ENCODE peak calls at places on chromosome 13, in four cellular contexts. U is nucleus accumbens; N is activated T-cell treated with anti-CD3 and anti-CD28 coated beads, Interleukin-2, amount 50 U/mL, for 1 hour; P is anterior cingulate cortex. X is an unnamed sample.

GRCh38 chr13:60583911-60584753 is 187.1 kb downstream of the TDRD3 start:
- DNase-seq in U (no peak), N (no peak), P (no peak), X (peak; percentile 47)

GRCh38 chr13:82698383-82698782 is 1183.9 kb downstream of the SLITRK1 start:
- DNase-seq in U (no peak), N (no peak), P (no peak), X (no peak)

GRCh38 chr13:59728896-59729545 is 434.7 kb downstream of the DIAPH3 start:
- DNase-seq in N (no peak), P (no peak), U (no peak), X (no peak)

GRCh38 chr13:30107536-30108136 is 199.7 kb downstream of the KATNAL1 start:
- DNase-seq in P (no peak), N (no peak), U (no peak), X (no peak)

GRCh38 chr13:113129921-113130750 is 7.5 kb downstream of the F10 start:
- DNase-seq in U (no peak), N (no peak), P (no peak), X (no peak)

GRCh38 chr13:51793570-51794273 is 10.2 kb downstream of the DHRS12 start:
- DNase-seq in N (no peak), U (no peak), P (no peak), X (no peak)

GRCh38 chr13:88979465-88980180 is 1308.5 kb downstream of the SLITRK5 start:
- DNase-seq in U (no peak), P (no peak), N (no peak), X (no peak)

GRCh38 chr13:75016225-75016624 is 465.7 kb downstream of the TBC1D4 start:
- DNase-seq in U (no peak), P (no peak), N (no peak), X (no peak)

GRCh38 chr13:21909331-21909730 is 238.5 kb downstream of the FGF9 start:
- DNase-seq in U (no peak), P (no peak), N (no peak), X (no peak)

GRCh38 chr13:44022196-44022595 is 142.5 kb downstream of the LACC1 start:
- DNase-seq in P (no peak), U (no peak), N (no peak), X (no peak)

GRCh38 chr13:21233086-21233485 is 56.6 kb downstream of the MRPL57 start:
- DNase-seq in N (no peak), P (no peak), U (no peak), X (no peak)

GRCh38 chr13:98443329-98443728 is 133.6 kb downstream of the STK24 start:
- DNase-seq in N (no peak), P (no peak), U (no peak), X (no peak)

GRCh38 chr13:45781553-45782326 is 69.8 kb downstream of the SIAH3 start:
- DNase-seq in N (no peak), P (no peak), U (no peak), X (no peak)

GRCh38 chr13:113192902-113193301 is 15.6 kb downstream of the PCID2 start:
- DNase-seq in N (no peak), P (no peak), U (no peak), X (no peak)

GRCh38 chr13:106177146-106177545 is 358.3 kb downstream of the EFNB2 start:
- DNase-seq in U (no peak), N (no peak), P (no peak), X (no peak)

X was measured in putamen.